ENCODE peak calls at places on chromosomes 7 and 10, in seven cellular contexts. S is HepG2, Z is GM12891, P is SK-N-SH, L is GM12878, D is K562, U is H1. O is an unnamed sample.

GRCh38 chr10:30518907-30519306 is 84.9 kb downstream of the MAP3K8 start:
- DNase-seq in S (no peak), Z (no peak), P (no peak), L (no peak), D (no peak), U (no peak), O (no peak)

GRCh38 chr7:125423444-125424155 is 494.0 kb upstream of the POT1 start:
- DNase-seq in S (no peak), Z (no peak), P (no peak), L (no peak), D (no peak), U (no peak), O (no peak)

GRCh38 chr7:149558149-149558861 is 60.7 kb upstream of the ZNF746 start:
- DNase-seq in S (no peak), Z (no peak), P (no peak), L (no peak), D (no peak), U (no peak), O (no peak)

GRCh38 chr7:151426486-151426905 is 13.4 kb downstream of the CRYGN start:
- DNase-seq in S (no peak), Z (no peak), P (no peak), L (no peak), D (no peak), U (no peak), O (no peak)

GRCh38 chr7:66356277-66356721 is 151.2 kb downstream of the TPST1 start:
- DNase-seq in S (no peak), Z (no peak), P (no peak), L (no peak), D (no peak), U (no peak), O (no peak)

GRCh38 chr7:2016761-2017482 is 215.8 kb downstream of the MAD1L1 start:
- DNase-seq in S (no peak), Z (no peak), P (peak; percentile 14), L (no peak), D (no peak), U (no peak), O (no peak)

GRCh38 chr10:32210306-32211045 is 136.5 kb downstream of the EPC1 start:
- DNase-seq in S (peak; percentile 65), Z (no peak), P (peak; percentile 58), L (no peak), D (peak; percentile 17), U (peak; percentile 2), O (no peak)

GRCh38 chr7:2138146-2138765 is 94.5 kb downstream of the MAD1L1 start:
- DNase-seq in S (no peak), Z (peak; percentile 95), P (peak; percentile 85), L (peak; percentile 25), D (no peak), U (no peak), O (peak; percentile 72)

GRCh38 chr10:44397476-44398225 is 12.8 kb upstream of the CXCL12 start:
- DNase-seq in S (no peak), Z (no peak), P (no peak), L (no peak), D (no peak), U (no peak), O (no peak)

GRCh38 chr10:73495884-73496674 is at the start of gene PPP3CB:
- DNase-seq in S (peak; percentile 92), Z (peak; percentile 71), P (peak; percentile 95), L (peak; percentile 82), D (no peak), U (peak; percentile 87), O (peak; percentile 71)

GRCh38 chr7:87505122-87505521 is 29.6 kb upstream of the ABCB4 start:
- DNase-seq in S (no peak), Z (no peak), P (no peak), L (no peak), D (no peak), U (no peak), O (no peak)

GRCh38 chr10:133010095-133010837 is 67.9 kb upstream of the CFAP46 start:
- DNase-seq in S (no peak), Z (no peak), P (no peak), L (no peak), D (no peak), U (no peak), O (no peak)

GRCh38 chr10:78359641-78360091 is 326.0 kb downstream of the RPS24 start:
- DNase-seq in S (no peak), Z (no peak), P (peak; percentile 42), L (no peak), D (no peak), U (no peak), O (no peak)

GRCh38 chr7:43108255-43109011 is 4.0 kb upstream of the HECW1 start:
- DNase-seq in S (peak; percentile 45), Z (peak; percentile 30), P (peak; percentile 76), L (peak; percentile 31), D (peak; percentile 71), U (no peak), O (no peak)

DNA sequence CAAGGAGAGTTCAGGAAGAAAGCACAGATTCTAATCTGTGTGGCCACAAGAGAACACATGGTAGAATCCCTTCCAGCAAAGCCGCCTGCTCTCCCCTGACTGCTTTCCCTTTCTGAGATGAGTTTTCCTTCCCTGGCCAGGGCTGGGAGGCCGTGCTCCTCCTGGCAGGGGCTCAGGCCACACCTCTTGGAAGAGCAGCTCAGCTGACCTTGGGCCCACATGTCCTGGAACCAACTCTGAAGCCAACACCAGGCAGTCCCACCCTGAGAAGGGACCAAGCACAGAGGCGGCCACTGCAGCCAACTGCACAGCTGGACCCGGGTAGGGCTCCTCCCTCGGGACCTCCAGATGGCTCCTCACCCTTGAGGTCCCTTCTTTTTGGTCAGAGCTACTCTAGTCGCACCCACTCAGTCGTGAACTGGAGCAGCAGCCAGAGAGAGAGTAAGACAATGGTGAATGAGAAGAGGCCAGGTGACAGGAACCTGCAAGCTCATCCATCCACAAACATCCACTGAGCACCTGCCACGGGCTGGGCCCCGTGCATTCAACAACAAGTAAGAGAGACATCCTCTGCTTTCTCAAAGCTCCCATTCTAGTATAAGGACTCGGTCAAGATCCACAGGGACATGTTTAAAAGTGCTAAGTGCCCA is 40.3 kb downstream of the FAM53B start:
- DNase-seq in S (no peak), Z (no peak), P (no peak), L (no peak), D (no peak), U (no peak), O (no peak)
- TF ChIP-seq POLR2AphosphoS5 in S (no peak), Z (no peak), P (no peak), L (no peak), D (no peak), U (no peak), O (no peak)

GRCh38 chr7:36506820-36507219 is 117.2 kb downstream of the ANLN start:
- DNase-seq in S (no peak), Z (no peak), P (no peak), L (no peak), D (no peak), U (no peak), O (no peak)
- TF ChIP-seq TAF1 in S (no peak), Z (no peak), P (no peak), L (no peak), D (no peak), U (no peak), O (no peak)

GRCh38 chr10:130024779-130025178 is 60.7 kb upstream of the EBF3 start:
- DNase-seq in S (no peak), Z (no peak), P (no peak), L (no peak), D (no peak), U (no peak), O (no peak)
- TF ChIP-seq POLR2AphosphoS5 in S (no peak), Z (no peak), P (no peak), L (no peak), D (no peak), U (no peak), O (no peak)

GRCh38 chr7:112204072-112204775 is 2.0 kb downstream of the DOCK4 start:
- DNase-seq in S (no peak), Z (no peak), P (peak; percentile 39), L (no peak), D (no peak), U (no peak), O (no peak)
- TF ChIP-seq TAF1 in S (peak; percentile 21), Z (no peak), P (no peak), L (no peak), D (no peak), U (no peak), O (no peak)

GRCh38 chr10:124461642-124462347 is at the start of gene LHPP:
- DNase-seq in S (peak; percentile 54), Z (peak; percentile 94), P (peak; percentile 98), L (peak; percentile 32), D (peak; percentile 81), U (no peak), O (peak; percentile 94)
- TF ChIP-seq POLR2AphosphoS5 in S (peak; percentile 55), Z (no peak), P (peak; percentile 68), L (no peak), D (no peak), U (no peak), O (no peak)

GRCh38 chr7:6649241-6649961 is 12.3 kb downstream of the ZNF316 start:
- DNase-seq in S (no peak), Z (no peak), P (peak; percentile 36), L (no peak), D (no peak), U (no peak), O (no peak)
- TF ChIP-seq TAF1 in S (no peak), Z (no peak), P (no peak), L (no peak), D (no peak), U (no peak), O (no peak)

GRCh38 chr7:41573017-41573416 is 129.9 kb downstream of the INHBA start:
- DNase-seq in S (no peak), Z (no peak), P (no peak), L (no peak), D (no peak), U (no peak), O (no peak)

GRCh38 chr7:41576176-41576575 is 126.7 kb downstream of the INHBA start:
- DNase-seq in S (no peak), Z (no peak), P (no peak), L (no peak), D (no peak), U (no peak), O (no peak)

GRCh38 chr7:41574377-41574776 is 128.5 kb downstream of the INHBA start:
- DNase-seq in S (no peak), Z (no peak), P (no peak), L (no peak), D (no peak), U (no peak), O (no peak)

GRCh38 chr7:41570766-41571165 is 132.1 kb downstream of the INHBA start:
- DNase-seq in S (no peak), Z (no peak), P (no peak), L (no peak), D (no peak), U (no peak), O (no peak)

GRCh38 chr7:41573881-41574280 is 129.0 kb downstream of the INHBA start:
- DNase-seq in S (no peak), Z (no peak), P (no peak), L (no peak), D (no peak), U (no peak), O (no peak)
- TF ChIP-seq POLR2AphosphoS5 in S (no peak), Z (no peak), P (no peak), L (no peak), D (no peak), U (no peak), O (no peak)

O was measured in GM12892.